ENCODE peak calls at places on chromosomes 1 and 21, in eight cellular contexts. Y is body of pancreas; B is colonic mucosa; K is progenitor cell of endocrine pancreas; W is NCI-H460; F is EH; X is central memory CD8-positive, alpha-beta T cell; T is memory B cell. L is an unnamed sample.

GRCh38 chr1:162690672-162691434 is 58.6 kb downstream of the DDR2 start:
- DNase-seq in X (no peak), W (no peak), K (no peak), B (no peak), Y (peak), F (peak), T (no peak), L (no peak)

GRCh38 chr21:26445440-26445839 is 127.6 kb downstream of the CYYR1 start:
- DNase-seq in K (no peak), X (no peak), F (peak), W (no peak), B (no peak), Y (no peak), T (no peak), L (no peak)

GRCh38 chr21:37921091-37921490 is 4.8 kb upstream of the KCNJ6 start:
- DNase-seq in K (no peak), F (peak), X (no peak), T (no peak), B (no peak), W (no peak), Y (no peak), L (no peak)

GRCh38 chr1:47871799-47872353 is 125.3 kb downstream of the TRABD2B start:
- DNase-seq in F (no peak), K (no peak), B (no peak), W (no peak), Y (peak), T (no peak), X (no peak), L (peak)

GRCh38 chr1:26225033-26225831 is 8.8 kb upstream of the CEP85 start:
- DNase-seq in K (peak), T (no peak), X (no peak), B (peak), W (no peak), Y (peak), F (peak), L (peak)

GRCh38 chr1:171251741-171252300 is 3.5 kb downstream of the FMO1 start:
- DNase-seq in B (peak), T (no peak), X (no peak), K (peak), Y (peak), F (peak), W (peak), L (no peak)

GRCh38 chr1:7338439-7338838 is 432.7 kb upstream of the VAMP3 start:
- DNase-seq in W (no peak), T (no peak), F (no peak), X (no peak), Y (no peak), B (no peak), K (no peak), L (no peak)

GRCh38 chr1:68378296-68379084 is 71.3 kb downstream of the RPE65 start:
- DNase-seq in X (no peak), F (peak), W (no peak), Y (no peak), B (no peak), K (no peak), T (no peak), L (no peak)

GRCh38 chr21:29504751-29505321 is 206.1 kb downstream of the BACH1 start:
- DNase-seq in B (no peak), T (no peak), W (no peak), F (peak), X (no peak), K (no peak), Y (no peak), L (no peak)

GRCh38 chr1:8078176-8078671 is 52.1 kb upstream of the ERRFI1 start:
- DNase-seq in X (no peak), Y (no peak), B (no peak), F (peak), K (no peak), T (no peak), W (no peak), L (no peak)

GRCh38 chr1:197320991-197321531 is 53.0 kb downstream of the CRB1 start:
- DNase-seq in K (no peak), W (no peak), F (peak), X (no peak), Y (peak), B (no peak), T (no peak), L (no peak)

GRCh38 chr1:229114315-229114714 is 156.6 kb upstream of the RAB4A start:
- DNase-seq in X (no peak), W (no peak), T (no peak), Y (no peak), B (no peak), F (peak), K (no peak), L (no peak)

GRCh38 chr1:168520052-168520751 is 23.6 kb downstream of the XCL2 start:
- DNase-seq in B (no peak), F (no peak), K (no peak), X (peak), Y (no peak), T (no peak), W (no peak), L (no peak)

GRCh38 chr21:38688068-38688467 is 117.7 kb upstream of the ETS2 start:
- DNase-seq in X (no peak), B (no peak), Y (no peak), K (no peak), T (no peak), W (no peak), F (no peak), L (no peak)

L was measured in cardiac septum.